ENCODE peak calls at places on chromosome 19, in eight cellular contexts. D is stimulated activated CD8-positive, alpha-beta memory T cell treated with anti-CD3 and anti-CD28 coated beads, Interleukin-15, amount 100 ng/mL, for 4 hours; B is GM12891; T is midbrain; P is stimulated activated CD4-positive, alpha-beta T cell treated with anti-CD3 and anti-CD28 coated beads, Interleukin-1b, Interleukin-23, amount 100 ng/mL, for 24 hours; E is HEK293T; Y is HCT116; J is CD4-positive, alpha-beta T cell. I is an unnamed sample.

GRCh38 chr19:20964798-20965197 is 41.7 kb downstream of the ZNF85 start:
- DNase-seq in D (no peak), B (no peak), T (no peak), P (no peak), E (no peak), Y (no peak), J (no peak), I (no peak)

GRCh38 chr19:55553217-55554182 is 8.2 kb upstream of the SBK3 start:
- DNase-seq in D (no peak), B (no peak), T (no peak), P (no peak), E (no peak), Y (no peak), J (no peak), I (no peak)

GRCh38 chr19:2315818-2316353 is 7.9 kb upstream of the LINGO3 start:
- DNase-seq in D (no peak), B (no peak), T (peak), P (no peak), E (no peak), Y (no peak), J (no peak), I (peak)

GRCh38 chr19:54335164-54335563 is 3.8 kb downstream of the LILRA4 start:
- DNase-seq in D (no peak), B (no peak), T (no peak), P (no peak), E (no peak), Y (no peak), J (no peak), I (no peak)

GRCh38 chr19:33332248-33332647 is 29.9 kb upstream of the CEBPA start:
- DNase-seq in D (no peak), B (no peak), T (peak), P (no peak), E (no peak), Y (no peak), J (no peak), I (no peak)

GRCh38 chr19:38713227-38713649 is 31.0 kb downstream of the CAPN12 start:
- DNase-seq in D (no peak), B (no peak), T (no peak), P (no peak), E (no peak), Y (no peak), J (no peak), I (no peak)

GRCh38 chr19:18499055-18499775 is 22.7 kb downstream of the ELL start:
- DNase-seq in D (no peak), B (no peak), T (no peak), P (no peak), E (no peak), Y (no peak), J (no peak), I (no peak)

GRCh38 chr19:20359933-20360720 is 193.1 kb downstream of the ZNF486 start:
- DNase-seq in D (no peak), B (no peak), T (peak), P (no peak), E (no peak), Y (no peak), J (no peak), I (peak)

GRCh38 chr19:17103177-17103576 is 27.6 kb downstream of the MYO9B start:
- DNase-seq in D (no peak), B (no peak), T (peak), P (no peak), E (peak), Y (peak), J (no peak), I (no peak)

GRCh38 chr19:16587031-16588023 is 15.1 kb upstream of the SLC35E1 start:
- DNase-seq in D (peak), B (no peak), T (no peak), P (no peak), E (no peak), Y (no peak), J (peak), I (no peak)

GRCh38 chr19:42114412-42114811 is 17.8 kb downstream of the POU2F2 start:
- DNase-seq in D (no peak), B (no peak), T (no peak), P (no peak), E (no peak), Y (no peak), J (no peak), I (no peak)

I was measured in hippocampal formation.